ENCODE peak calls at places on chromosomes 2 and 18, in ten cellular contexts. Y is sigmoid colon, H is heart left ventricle, P is thoracic aorta, D is A549, E is GM20000, B is AG10803, K is nephron progenitor cell, L is WTC11, M is lower lobe of right lung. Z is an unnamed sample.
A peak's percentile ranks its signal among the peaks of the same experiment; 100 is the strongest.

GRCh38 chr18:74994502-74995403 is 214.2 kb downstream of the PTGR3 start:
- DNase-seq in H (no peak), P (no peak), L (no peak), M (no peak), Y (no peak), B (peak; percentile 13), K (no peak), D (no peak), E (peak; percentile 56), Z (no peak)

GRCh38 chr18:3688682-3689081 is 238.7 kb downstream of the TGIF1 start:
- DNase-seq in B (peak; percentile 98), E (no peak), D (no peak), K (no peak), H (no peak), M (no peak), P (no peak), Y (no peak), L (no peak), Z (no peak)

GRCh38 chr2:226427538-226428307 is 371.9 kb downstream of the IRS1 start:
- DNase-seq in M (no peak), D (peak; percentile 17), E (no peak), K (no peak), Y (no peak), L (no peak), B (peak; percentile 92), P (no peak), H (no peak), Z (peak; percentile 49)

GRCh38 chr2:106280653-106281202 is 86.6 kb upstream of the UXS1 start:
- DNase-seq in L (no peak), M (no peak), E (no peak), K (no peak), H (no peak), P (no peak), B (no peak), D (no peak), Y (no peak), Z (no peak)

GRCh38 chr2:43874776-43875451 is 36.1 kb downstream of the ABCG8 start:
- DNase-seq in E (no peak), Y (no peak), M (no peak), H (no peak), B (no peak), P (no peak), K (no peak), L (no peak), D (no peak), Z (no peak)

GRCh38 chr18:22067682-22068081 is 101.7 kb upstream of the GATA6 start:
- DNase-seq in L (no peak), B (no peak), H (no peak), Y (no peak), P (no peak), K (no peak), M (no peak), E (no peak), D (no peak), Z (no peak)

GRCh38 chr2:19575618-19576017 is 217.2 kb upstream of the OSR1 start:
- DNase-seq in P (no peak), L (no peak), B (peak; percentile 75), E (no peak), D (no peak), H (no peak), Y (no peak), K (no peak), M (no peak), Z (no peak)

GRCh38 chr2:232809349-232810124 is 33.2 kb upstream of the KCNJ13 start:
- DNase-seq in P (no peak), K (no peak), Y (no peak), L (no peak), D (no peak), M (no peak), H (peak; percentile 35), E (no peak), B (no peak), Z (peak; percentile 60)

GRCh38 chr2:54387592-54387991 is 68.5 kb upstream of the SPTBN1 start:
- DNase-seq in H (no peak), L (no peak), P (no peak), D (no peak), M (no peak), E (no peak), B (no peak), K (no peak), Y (no peak), Z (no peak)

GRCh38 chr2:53317863-53318262 is 449.7 kb upstream of the CHAC2 start:
- DNase-seq in D (no peak), M (no peak), B (no peak), L (no peak), K (no peak), P (no peak), H (no peak), Y (no peak), E (no peak), Z (no peak)

GRCh38 chr2:150153646-150154307 is 333.7 kb downstream of the RND3 start:
- DNase-seq in H (no peak), P (no peak), E (no peak), L (no peak), Y (no peak), D (no peak), K (no peak), B (no peak), M (no peak), Z (no peak)

GRCh38 chr2:236180831-236181453 is 12.8 kb upstream of the GBX2 start:
- DNase-seq in M (no peak), Y (peak; percentile 66), B (peak; percentile 58), H (no peak), P (no peak), L (peak; percentile 78), K (peak; percentile 83), D (peak; percentile 87), E (peak; percentile 76), Z (no peak)

GRCh38 chr2:188404341-188405004 is 112.8 kb downstream of the GULP1 start:
- DNase-seq in B (no peak), E (no peak), P (no peak), K (no peak), Y (no peak), H (no peak), D (no peak), L (no peak), M (no peak), Z (no peak)

GRCh38 chr2:210663574-210663973 is 107.2 kb downstream of the CPS1 start:
- DNase-seq in D (no peak), M (no peak), Y (no peak), B (peak; percentile 28), E (no peak), L (no peak), K (peak; percentile 2), H (no peak), P (no peak), Z (no peak)

GRCh38 chr2:46047280-46047679 is 249.9 kb upstream of the EPAS1 start:
- DNase-seq in Y (no peak), L (no peak), D (no peak), B (no peak), K (no peak), H (no peak), E (no peak), M (no peak), P (no peak), Z (no peak)

GRCh38 chr2:46051103-46051502 is 246.1 kb upstream of the EPAS1 start:
- DNase-seq in B (no peak), H (no peak), D (no peak), Y (no peak), L (no peak), E (no peak), K (no peak), M (no peak), P (no peak), Z (no peak)

GRCh38 chr2:46050027-46050426 is 247.2 kb upstream of the EPAS1 start:
- DNase-seq in H (no peak), P (no peak), K (no peak), L (no peak), B (no peak), D (no peak), E (no peak), M (no peak), Y (no peak), Z (no peak)

GRCh38 chr2:46053502-46054094 is 243.6 kb upstream of the EPAS1 start:
- DNase-seq in B (no peak), H (no peak), P (no peak), E (no peak), Y (no peak), D (no peak), M (no peak), L (no peak), K (no peak), Z (no peak)

GRCh38 chr2:46050489-46050888 is 246.7 kb upstream of the EPAS1 start:
- DNase-seq in P (no peak), M (no peak), D (no peak), Y (no peak), L (no peak), E (no peak), H (no peak), K (no peak), B (no peak), Z (no peak)
- TF ChIP-seq CTCF in P (no peak), M (no peak), D (no peak), Y (no peak), L (no peak), E (no peak), H (no peak), K (no peak), B (no peak), Z (no peak)

GRCh38 chr2:13056259-13056843 is 339.6 kb downstream of the TRIB2 start:
- DNase-seq in Y (no peak), K (no peak), E (no peak), H (no peak), L (no peak), B (peak; percentile 11), D (no peak), M (no peak), P (no peak), Z (no peak)
- TF ChIP-seq CTCF in Y (peak; percentile 5), K (peak; percentile 54), E (no peak), H (peak; percentile 53), L (peak; percentile 17), B (peak; percentile 55), D (peak; percentile 30), M (peak; percentile 53), P (no peak), Z (no peak)

DNA sequence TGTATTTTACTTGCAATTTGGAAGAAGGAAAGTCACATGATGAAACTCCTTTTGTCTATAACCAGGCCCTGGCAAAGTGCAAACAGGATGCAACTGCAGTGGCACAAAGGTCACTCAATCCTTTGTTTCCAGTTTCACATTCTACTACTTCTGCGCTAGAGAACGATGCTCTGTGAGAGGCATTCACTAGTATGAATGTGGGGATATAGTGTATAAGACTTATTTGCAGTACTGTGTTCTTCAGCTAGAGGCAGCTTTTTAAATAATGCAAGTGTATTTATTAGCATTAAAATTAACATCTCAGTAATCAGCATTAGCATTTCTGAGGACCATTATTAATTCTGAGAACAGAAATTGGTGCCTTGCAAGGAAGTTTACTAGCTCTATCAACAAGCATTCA is 68.9 kb downstream of the PRPF40A start:
- DNase-seq in L (no peak), E (no peak), P (no peak), D (peak; percentile 5), H (no peak), Y (no peak), M (no peak), K (no peak), B (peak; percentile 8), Z (no peak)
- TF ChIP-seq CTCF in L (no peak), E (no peak), P (peak; percentile 12), D (no peak), H (peak; percentile 10), Y (no peak), M (no peak), K (no peak), B (peak; percentile 39), Z (no peak)

DNA sequence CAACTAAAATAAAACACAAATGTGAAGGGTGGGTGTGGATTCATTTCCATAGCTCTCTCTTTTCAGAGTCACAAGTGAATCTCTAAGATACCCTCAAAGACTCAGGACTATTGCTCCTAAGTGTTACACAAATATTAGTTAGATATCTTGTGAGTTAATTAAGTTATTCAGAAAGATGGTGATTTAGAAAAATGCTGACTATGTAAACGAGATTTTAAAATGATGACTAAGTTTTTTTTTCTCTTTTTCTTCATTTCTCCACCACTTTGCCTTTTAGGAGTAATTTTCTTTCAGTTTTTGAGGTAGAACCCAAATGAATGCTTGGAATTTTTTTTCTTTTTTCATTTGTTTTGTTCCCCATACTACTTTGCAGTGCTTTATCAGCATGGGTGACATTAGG is 479.7 kb downstream of the SPAG16 start:
- DNase-seq in Y (no peak), B (no peak), E (no peak), D (no peak), P (no peak), K (no peak), L (no peak), H (no peak), M (no peak), Z (no peak)
- TF ChIP-seq CTCF in Y (no peak), B (no peak), E (no peak), D (no peak), P (no peak), K (no peak), L (no peak), H (no peak), M (no peak), Z (no peak)

Z was measured in gastrocnemius medialis.